ENCODE peak calls at places on chromosomes 11 and 22, in seven cellular contexts. M is K562, E is H1, X is SK-N-SH, D is GM12892, V is GM12878, G is HepG2. H is an unnamed sample.

GRCh38 chr11:46504817-46505613 is 88.8 kb downstream of the AMBRA1 start:
- DNase-seq in V (no peak), M (no peak), X (no peak), E (no peak), D (no peak), G (peak), H (no peak)

GRCh38 chr11:10639350-10639749 is 54.2 kb downstream of the IRAG1 start:
- DNase-seq in E (no peak), G (no peak), V (no peak), D (no peak), X (no peak), M (no peak), H (no peak)

GRCh38 chr11:107018274-107018901 is at the start of gene GUCY1A2:
- DNase-seq in V (no peak), D (peak), M (no peak), X (peak), G (no peak), E (peak), H (peak)

GRCh38 chr11:26121466-26121865 is 210.5 kb upstream of the ANO3 start:
- DNase-seq in D (no peak), V (no peak), E (no peak), X (no peak), G (no peak), M (no peak), H (no peak)

GRCh38 chr11:73415854-73416615 is 39.8 kb downstream of the RELT start:
- DNase-seq in X (no peak), E (no peak), D (no peak), V (no peak), G (no peak), M (no peak), H (no peak)

GRCh38 chr22:23418159-23418788 is 161.8 kb downstream of the IGLL1 start:
- DNase-seq in E (no peak), G (no peak), D (no peak), X (peak), M (no peak), V (no peak), H (no peak)

GRCh38 chr11:35539781-35540281 is 14.4 kb upstream of the PAMR1 start:
- DNase-seq in D (no peak), M (no peak), V (no peak), G (no peak), X (no peak), E (no peak), H (no peak)

GRCh38 chr22:19180234-19180633 is 1.7 kb upstream of the SLC25A1 start:
- DNase-seq in G (no peak), E (no peak), V (no peak), M (no peak), D (no peak), X (no peak), H (no peak)

GRCh38 chr11:96424693-96425092 is 34.9 kb downstream of the JRKL start:
- DNase-seq in V (no peak), X (no peak), M (no peak), G (no peak), E (no peak), D (no peak), H (no peak)

GRCh38 chr11:120778692-120779490 is 245.0 kb upstream of the TBCEL start:
- DNase-seq in D (no peak), M (no peak), X (no peak), V (no peak), E (no peak), G (no peak), H (no peak)

GRCh38 chr11:2436521-2437031 is 7.7 kb downstream of the TRPM5 start:
- DNase-seq in X (no peak), G (no peak), V (no peak), M (no peak), D (no peak), E (no peak), H (no peak)

GRCh38 chr22:35368386-35368785 is 12.5 kb upstream of the HMOX1 start:
- DNase-seq in X (no peak), V (no peak), D (no peak), M (no peak), G (no peak), E (no peak), H (no peak)

GRCh38 chr22:16783930-16784354 is 41.3 kb downstream of the XKR3 start:
- DNase-seq in M (peak), G (peak), X (peak), D (no peak), V (no peak), E (peak), H (no peak)

GRCh38 chr11:124152770-124153407 is 30.3 kb upstream of the OR10D3 start:
- DNase-seq in M (no peak), X (no peak), G (no peak), V (no peak), E (no peak), D (no peak), H (no peak)

GRCh38 chr22:17307566-17307965 is 61.7 kb upstream of the CECR2 start:
- DNase-seq in X (no peak), E (no peak), M (no peak), D (no peak), G (no peak), V (no peak), H (no peak)

GRCh38 chr11:70730411-70730810 is 332.1 kb downstream of the CTTN start:
- DNase-seq in E (no peak), X (no peak), M (no peak), V (no peak), D (no peak), G (no peak), H (no peak)

GRCh38 chr22:19265779-19266178 is 25.7 kb downstream of the CLTCL1 start:
- DNase-seq in X (no peak), D (no peak), E (no peak), M (no peak), G (no peak), V (no peak), H (no peak)

GRCh38 chr11:103618532-103618931 is 417.9 kb upstream of the DDI1 start:
- DNase-seq in M (no peak), D (no peak), G (no peak), E (no peak), X (peak), V (no peak), H (no peak)

GRCh38 chr11:31922450-31922849 is 111.3 kb upstream of the PAX6 start:
- DNase-seq in X (no peak), V (no peak), M (no peak), E (no peak), G (no peak), D (no peak), H (no peak)

GRCh38 chr11:125621995-125622394 is 3.0 kb upstream of the CHEK1 start:
- DNase-seq in X (no peak), M (no peak), V (no peak), G (no peak), E (no peak), D (no peak), H (no peak)

GRCh38 chr11:35138949-35139881 is at the start of gene CD44:
- DNase-seq in E (peak), V (no peak), D (peak), M (peak), X (peak), G (no peak), H (peak)

GRCh38 chr11:83971063-83971462 is 684.9 kb upstream of the CCDC90B start:
- DNase-seq in M (no peak), V (peak), E (no peak), G (no peak), X (no peak), D (no peak), H (no peak)

GRCh38 chr11:11871991-11872401 is 30.2 kb downstream of the USP47 start:
- DNase-seq in X (no peak), D (no peak), E (no peak), M (no peak), G (no peak), V (no peak), H (no peak)

GRCh38 chr11:116736763-116737162 is 36.0 kb downstream of the BUD13 start:
- DNase-seq in G (peak), X (no peak), D (no peak), M (peak), E (peak), V (no peak), H (no peak)

GRCh38 chr11:43992834-43993637 is 50.6 kb downstream of the C11orf96 start:
- DNase-seq in D (no peak), G (no peak), X (no peak), E (no peak), V (no peak), M (no peak), H (no peak)

GRCh38 chr11:123061403-123062157 is at the start of gene HSPA8:
- DNase-seq in D (no peak), E (no peak), G (peak), V (no peak), X (peak), M (peak), H (no peak)

GRCh38 chr22:37183432-37184379 is 4.3 kb downstream of the C1QTNF6 start:
- DNase-seq in G (no peak), D (peak), V (no peak), X (no peak), E (no peak), M (no peak), H (no peak)

GRCh38 chr22:45314789-45315188 is 5.1 kb downstream of the FAM118A start:
- DNase-seq in G (no peak), M (no peak), X (no peak), D (no peak), E (no peak), V (no peak), H (no peak)

GRCh38 chr11:38252620-38253019 is 1654.6 kb upstream of the RAG2 start:
- DNase-seq in G (no peak), X (no peak), E (no peak), D (no peak), V (no peak), M (no peak), H (no peak)

GRCh38 chr22:42939941-42940653 is 74.9 kb downstream of the PACSIN2 start:
- DNase-seq in G (peak), X (no peak), D (no peak), V (no peak), E (no peak), M (no peak), H (no peak)

GRCh38 chr11:12390258-12390657 is 12.9 kb downstream of the PARVA start:
- DNase-seq in V (no peak), E (no peak), X (no peak), G (no peak), D (no peak), M (no peak), H (no peak)

GRCh38 chr11:42770444-42771065 is 541.2 kb upstream of the API5 start:
- DNase-seq in V (no peak), E (peak), M (peak), D (peak), G (peak), X (peak), H (peak)

DNA sequence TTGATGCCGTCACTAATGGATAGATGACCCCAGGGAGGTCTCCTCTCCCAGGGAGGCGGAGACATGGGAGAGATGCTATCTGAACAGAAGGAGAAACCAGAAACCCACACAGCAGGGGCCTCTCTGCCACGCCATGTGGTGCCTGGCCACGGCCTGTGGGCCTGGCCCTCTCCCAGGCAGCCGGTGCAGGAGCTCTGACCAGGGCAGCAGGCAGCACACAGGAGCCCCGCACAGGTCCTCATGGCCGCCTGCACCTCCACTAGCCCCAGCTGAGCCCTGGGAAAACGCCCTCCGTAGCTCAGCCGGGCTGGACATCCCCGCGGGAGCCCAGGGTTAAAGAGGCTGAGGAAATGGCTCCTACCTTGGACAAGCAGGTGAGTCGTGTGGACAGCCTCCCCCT is 19.8 kb downstream of the IGSF9B start:
- DNase-seq in G (no peak), E (no peak), M (no peak), D (no peak), V (no peak), X (peak), H (no peak)
- TF ChIP-seq TAF1 in G (no peak), E (no peak), M (no peak), D (no peak), V (no peak), X (no peak), H (no peak)

GRCh38 chr11:101862410-101863233 is 52.2 kb upstream of the CEP126 start:
- DNase-seq in V (no peak), M (no peak), X (peak), D (no peak), E (no peak), G (peak), H (no peak)
- TF ChIP-seq TAF1 in V (no peak), M (no peak), X (no peak), D (no peak), E (no peak), G (no peak), H (no peak)

GRCh38 chr11:6733326-6734030 is 38.3 kb downstream of the OR2AG2 start:
- DNase-seq in D (no peak), V (no peak), M (no peak), G (no peak), X (no peak), E (no peak), H (no peak)

GRCh38 chr11:6737872-6738466 is 33.8 kb downstream of the OR2AG2 start:
- DNase-seq in X (peak), V (no peak), G (peak), E (peak), D (no peak), M (peak), H (peak)

GRCh38 chr11:6734616-6735015 is 37.2 kb downstream of the OR2AG2 start:
- DNase-seq in E (no peak), X (no peak), M (no peak), G (no peak), D (no peak), V (no peak), H (no peak)

GRCh38 chr11:6736495-6737121 is 35.2 kb downstream of the OR2AG2 start:
- DNase-seq in V (no peak), M (no peak), X (no peak), D (no peak), G (no peak), E (no peak), H (no peak)

GRCh38 chr11:6735306-6735705 is 36.5 kb downstream of the OR2AG2 start:
- DNase-seq in M (no peak), E (no peak), D (no peak), G (no peak), V (no peak), X (no peak), H (no peak)
- TF ChIP-seq TAF1 in M (no peak), E (no peak), D (no peak), G (no peak), V (no peak), X (no peak), H (no peak)

DNA sequence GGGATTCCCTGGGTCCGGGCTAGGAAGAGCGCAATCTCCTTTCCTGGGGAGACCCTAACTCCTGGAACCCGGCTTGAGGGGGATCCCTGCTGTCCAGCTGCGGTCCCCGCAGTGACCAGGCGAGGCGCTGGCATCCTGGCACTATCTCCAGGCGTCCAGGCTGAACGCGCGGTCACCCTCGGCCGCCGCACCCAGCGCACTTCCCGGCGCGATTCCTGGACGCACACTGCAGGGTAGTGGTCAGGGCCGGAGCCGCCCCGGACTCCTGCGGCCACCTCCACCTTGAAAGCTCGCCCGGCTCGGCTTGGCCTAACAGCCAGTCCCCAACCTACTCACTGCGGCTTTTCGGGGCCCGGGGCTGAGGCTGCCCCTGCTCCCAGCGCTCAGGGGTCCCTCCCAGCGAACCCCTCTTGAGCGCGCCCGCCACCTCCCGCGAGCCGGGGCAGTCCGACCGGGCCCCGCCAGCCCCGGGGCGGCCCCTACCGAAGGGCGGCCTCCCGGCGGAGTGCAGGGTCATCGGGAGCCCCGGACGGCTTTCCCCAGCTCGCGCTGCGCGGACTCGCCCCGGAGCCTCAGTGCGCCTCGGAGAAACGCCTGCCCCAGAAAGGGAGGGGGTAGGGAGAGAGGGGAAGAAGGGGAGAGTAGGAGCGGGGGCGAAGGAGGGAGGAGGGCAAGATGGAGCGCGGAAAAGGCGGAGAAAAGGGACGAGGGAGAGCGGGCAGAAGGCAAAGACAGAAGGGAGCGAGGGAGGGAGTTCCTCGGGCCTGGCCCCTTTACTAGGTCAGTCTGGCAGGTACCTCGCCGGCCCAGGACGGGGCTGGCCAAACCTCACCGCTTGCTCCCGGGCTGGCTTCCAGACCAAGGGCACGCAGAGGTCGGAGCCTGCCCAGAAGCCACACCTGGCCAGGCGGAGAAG is 1.0 kb downstream of the POU2AF3 start:
- DNase-seq in V (no peak), G (peak), D (peak), M (no peak), X (peak), E (peak), H (peak)
- TF ChIP-seq TAF1 in V (no peak), G (peak), D (no peak), M (no peak), X (no peak), E (no peak), H (no peak)

GRCh38 chr22:38638216-38638615 is 18.0 kb downstream of the FAM227A start:
- DNase-seq in G (no peak), D (no peak), V (no peak), M (no peak), X (no peak), E (no peak), H (no peak)
- TF ChIP-seq TAF1 in G (no peak), D (no peak), V (no peak), M (no peak), X (no peak), E (no peak), H (no peak)

H was measured in GM12891.